ENCODE peak calls at places on chromosomes 5 and 9, in seven cellular contexts. G is left cardiac atrium; A is NCI-H510A; H is stimulated activated CD4-positive, alpha-beta T cell treated with anti-CD3 and anti-CD28 coated beads, Interleukin-4, amount 100 ng/mL, for 1 hour; F is GM12892; C is mucosa of gallbladder; U is substantia nigra. B is an unnamed sample.

GRCh38 chr5:171692106-171692505 is 93.5 kb upstream of the SMIM23 start:
- DNase-seq in G (no peak), A (peak; percentile 27), H (no peak), F (no peak), C (no peak), U (no peak), B (no peak)

GRCh38 chr9:37963936-37964739 is 60.2 kb upstream of the SLC25A51 start:
- DNase-seq in G (peak; percentile 59), A (peak; percentile 67), H (no peak), F (no peak), C (no peak), U (peak; percentile 90), B (peak; percentile 84)

GRCh38 chr5:56984445-56984844 is 32.5 kb upstream of the MIER3 start:
- DNase-seq in G (no peak), A (no peak), H (no peak), F (no peak), C (no peak), U (no peak), B (no peak)

GRCh38 chr9:136336156-136336860 is 9.0 kb downstream of the GPSM1 start:
- DNase-seq in G (no peak), A (no peak), H (no peak), F (no peak), C (no peak), U (no peak), B (no peak)

GRCh38 chr5:52580921-52581320 is 206.8 kb upstream of the ITGA1 start:
- DNase-seq in G (peak; percentile 18), A (no peak), H (no peak), F (no peak), C (no peak), U (no peak), B (no peak)

GRCh38 chr9:121765021-121765950 is 113.9 kb downstream of the DAB2IP start:
- DNase-seq in G (peak; percentile 63), A (no peak), H (no peak), F (no peak), C (peak; percentile 74), U (no peak), B (peak; percentile 50)

GRCh38 chr5:134247411-134247810 is 21.5 kb upstream of the PPP2CA start:
- DNase-seq in G (no peak), A (no peak), H (no peak), F (no peak), C (no peak), U (no peak), B (peak; percentile 40)

GRCh38 chr5:141677415-141677814 is 4.6 kb downstream of the ARAP3 start:
- DNase-seq in G (no peak), A (no peak), H (no peak), F (no peak), C (no peak), U (no peak), B (no peak)

GRCh38 chr9:127353882-127354281 is 43.1 kb upstream of the SLC2A8 start:
- DNase-seq in G (no peak), A (no peak), H (no peak), F (no peak), C (no peak), U (no peak), B (no peak)

GRCh38 chr9:15248106-15248505 is 58.9 kb downstream of the TTC39B start:
- DNase-seq in G (no peak), A (no peak), H (no peak), F (no peak), C (no peak), U (no peak), B (no peak)

GRCh38 chr5:6719896-6720560 is 6.8 kb downstream of the TENT4A start:
- DNase-seq in G (no peak), A (no peak), H (no peak), F (no peak), C (no peak), U (no peak), B (no peak)

GRCh38 chr5:72451771-72452505 is 55.3 kb downstream of the ZNF366 start:
- DNase-seq in G (peak; percentile 85), A (no peak), H (no peak), F (no peak), C (peak; percentile 59), U (no peak), B (peak; percentile 53)

GRCh38 chr5:174052636-174053035 is 7.1 kb downstream of the NSG2 start:
- DNase-seq in G (no peak), A (no peak), H (no peak), F (no peak), C (no peak), U (no peak), B (no peak)

GRCh38 chr9:87657190-87657589 is 68.7 kb upstream of the CTSL start:
- DNase-seq in G (peak; percentile 60), A (no peak), H (no peak), F (no peak), C (no peak), U (no peak), B (no peak)

GRCh38 chr9:26655166-26655565 is 237.4 kb downstream of the CAAP1 start:
- DNase-seq in G (no peak), A (no peak), H (no peak), F (no peak), C (no peak), U (no peak), B (no peak)

GRCh38 chr9:135241381-135242380 is 154.2 kb downstream of the OLFM1 start:
- DNase-seq in G (no peak), A (no peak), H (no peak), F (no peak), C (no peak), U (no peak), B (no peak)

GRCh38 chr5:54580997-54581741 is 63.6 kb downstream of the SNX18 start:
- DNase-seq in G (no peak), A (no peak), H (no peak), F (no peak), C (no peak), U (no peak), B (peak; percentile 14)

GRCh38 chr5:41527201-41527779 is 16.9 kb upstream of the PLCXD3 start:
- DNase-seq in G (peak; percentile 71), A (no peak), H (no peak), F (no peak), C (no peak), U (no peak), B (peak; percentile 8)

GRCh38 chr9:23829580-23830458 is 3.8 kb upstream of the ELAVL2 start:
- DNase-seq in G (no peak), A (no peak), H (no peak), F (no peak), C (no peak), U (no peak), B (peak; percentile 76)

GRCh38 chr5:99973779-99974178 is 561.4 kb upstream of the FAM174A start:
- DNase-seq in G (no peak), A (no peak), H (no peak), F (no peak), C (no peak), U (no peak), B (no peak)

GRCh38 chr5:160023883-160024635 is 15.1 kb downstream of the TTC1 start:
- DNase-seq in G (no peak), A (no peak), H (no peak), F (no peak), C (peak; percentile 30), U (no peak), B (no peak)

GRCh38 chr9:13800776-13801175 is 513.2 kb downstream of the NFIB start:
- DNase-seq in G (no peak), A (no peak), H (no peak), F (no peak), C (no peak), U (no peak), B (no peak)

GRCh38 chr9:116687074-116687761 is at the start of gene TRIM32:
- DNase-seq in G (peak; percentile 95), A (peak; percentile 87), H (peak; percentile 97), F (peak; percentile 88), C (peak; percentile 89), U (peak; percentile 83), B (peak; percentile 95)

GRCh38 chr5:57422341-57422740 is 60.3 kb downstream of the ACTBL2 start:
- DNase-seq in G (no peak), A (no peak), H (no peak), F (no peak), C (no peak), U (no peak), B (no peak)

GRCh38 chr9:83706703-83707517 is 848 bp downstream of the UBQLN1 start:
- DNase-seq in G (peak; percentile 45), A (no peak), H (peak; percentile 72), F (peak; percentile 26), C (peak; percentile 16), U (peak; percentile 48), B (peak; percentile 68)

B was measured in hepatocyte.